ENCODE peak calls at places on chromosomes 2 and 18, in six cellular contexts. C is A549, E is GM12878, U is K562, J is SK-N-SH, F is HCT116. O is an unnamed sample. For H3K9me3, the result is how much of the 10 kb centered on the place peaks cover.

GRCh38 chr18:53796042-53796729 is 428.3 kb downstream of the MBD2 start:
- DNase-seq in U (no peak), E (no peak), C (peak), F (no peak), J (no peak), O (no peak)

GRCh38 chr2:191382801-191383200 is 137.6 kb downstream of the MYO1B start:
- DNase-seq in J (no peak), F (no peak), U (no peak), C (peak), E (no peak), O (no peak)

GRCh38 chr18:6055711-6056110 is 160.4 kb upstream of the TMEM200C start:
- DNase-seq in J (peak), U (no peak), E (no peak), F (no peak), C (no peak), O (peak)

GRCh38 chr18:58694720-58695468 is 23.6 kb downstream of the MALT1 start:
- DNase-seq in E (no peak), J (peak), C (no peak), F (no peak), U (peak), O (no peak)

GRCh38 chr2:123061534-123061933 is 963.6 kb upstream of the CNTNAP5 start:
- DNase-seq in U (no peak), F (no peak), J (no peak), C (no peak), E (no peak), O (no peak)

GRCh38 chr2:130819226-130819914 is 17.3 kb upstream of the ARHGEF4 start:
- DNase-seq in J (no peak), C (no peak), U (no peak), E (no peak), F (no peak), O (no peak)

GRCh38 chr2:72822794-72823193 is 3.0 kb downstream of the EXOC6B start:
- DNase-seq in J (no peak), E (no peak), C (no peak), F (no peak), U (no peak), O (no peak)

GRCh38 chr18:9362869-9363268 is 28.3 kb downstream of the TWSG1 start:
- DNase-seq in E (no peak), J (no peak), U (no peak), C (peak), F (no peak), O (no peak)

GRCh38 chr2:122542236-122542635 is 786.8 kb downstream of the TSN start:
- DNase-seq in C (no peak), F (no peak), J (no peak), U (no peak), E (no peak), O (no peak)

GRCh38 chr2:54956392-54956722 is 93.9 kb downstream of the RTN4 start:
- DNase-seq in F (no peak), J (no peak), U (no peak), C (no peak), E (no peak), O (no peak)

GRCh38 chr2:187438459-187438858 is 9.6 kb downstream of the CALCRL start:
- DNase-seq in J (no peak), C (no peak), U (no peak), E (no peak), F (no peak), O (no peak)

GRCh38 chr2:38636069-38636468 is 29.8 kb upstream of the GALM start:
- DNase-seq in C (no peak), E (no peak), J (no peak), U (no peak), F (no peak), O (no peak)

GRCh38 chr18:45245036-45245638 is 370.1 kb upstream of the SLC14A2 start:
- DNase-seq in C (no peak), E (no peak), U (no peak), J (peak), F (no peak), O (no peak)

GRCh38 chr2:2057125-2057721 is 273.9 kb downstream of the MYT1L start:
- DNase-seq in F (peak), E (no peak), J (no peak), U (peak), C (peak), O (no peak)

GRCh38 chr18:54787098-54787497 is 41.2 kb upstream of the RAB27B start:
- DNase-seq in J (no peak), E (no peak), C (no peak), U (no peak), F (no peak), O (no peak)

GRCh38 chr2:210421916-210422315 is 54.6 kb downstream of the LANCL1 start:
- DNase-seq in J (no peak), E (no peak), U (no peak), F (no peak), C (peak), O (no peak)

GRCh38 chr2:97669448-97669847 is at the start of gene C2orf92:
- DNase-seq in U (no peak), E (no peak), F (no peak), J (no peak), C (no peak), O (no peak)

GRCh38 chr2:223887127-223887526 is 49.7 kb upstream of the AP1S3 start:
- DNase-seq in J (no peak), F (no peak), E (no peak), C (no peak), U (no peak), O (no peak)

GRCh38 chr2:65350714-65351113 is 81.7 kb downstream of the SPRED2 start:
- DNase-seq in U (peak), E (no peak), C (peak), J (no peak), F (no peak), O (no peak)

DNA sequence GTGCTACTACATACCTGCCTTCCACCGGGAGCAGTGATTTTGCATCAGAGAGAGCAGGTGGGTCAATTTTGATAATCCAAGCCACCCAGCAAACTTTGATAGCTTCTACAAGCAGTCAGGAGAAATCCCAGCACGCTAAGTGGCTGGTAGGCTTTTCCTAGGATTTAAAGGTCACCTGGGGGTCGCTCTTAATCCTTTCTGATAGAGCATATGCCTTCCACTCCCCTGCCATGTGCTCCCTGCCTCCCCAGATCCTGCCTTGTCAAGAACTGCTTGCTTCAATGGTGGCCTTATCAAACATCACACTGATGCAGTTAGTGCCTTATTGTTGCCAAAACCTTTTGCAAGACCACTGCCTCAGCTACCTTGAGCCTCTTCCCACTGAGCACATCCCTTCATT is 462.3 kb upstream of the MEX3C start:
- DNase-seq in F (no peak), C (no peak), E (no peak), J (no peak), U (no peak), O (no peak)
- TF ChIP-seq REST in F (no peak), C (no peak), E (no peak), J (no peak), U (no peak), O (no peak)

GRCh38 chr2:52895726-52896340 is 871.8 kb upstream of the CHAC2 start:
- DNase-seq in U (no peak), C (no peak), E (no peak), J (no peak), F (no peak), O (no peak)
- H3K9me3 ChIP-seq in U (under half), C (under half), E (under half), J (under half), F (under half), O (under half)

GRCh38 chr2:207103132-207103531 is 62.6 kb downstream of the KLF7 start:
- DNase-seq in F (no peak), J (no peak), C (no peak), E (no peak), U (no peak), O (no peak)
- TF ChIP-seq REST in F (no peak), J (no peak), C (no peak), E (no peak), U (no peak), O (no peak)

DNA sequence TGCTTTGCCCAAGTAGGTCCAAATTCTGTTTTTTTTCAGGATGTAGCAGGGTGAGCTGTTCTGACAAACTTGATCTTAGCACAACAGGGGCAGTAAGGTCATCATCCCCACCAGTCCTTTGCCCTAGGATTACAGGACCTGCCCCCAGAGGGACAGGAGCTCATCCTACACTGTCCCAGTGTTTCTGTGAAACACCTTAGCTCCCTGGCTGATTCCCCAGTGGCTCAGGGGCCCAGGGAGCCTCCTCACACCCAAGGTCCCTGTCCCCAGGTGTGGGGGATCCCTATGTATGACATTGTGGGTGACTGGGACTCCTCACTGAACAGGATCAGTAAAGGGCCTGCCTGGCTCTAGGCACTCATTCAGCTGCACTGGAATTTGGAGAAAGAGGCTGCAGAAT is 191.2 kb downstream of the ANKRD30B start:
- DNase-seq in U (no peak), J (no peak), F (no peak), C (no peak), E (no peak), O (no peak)
- H3K9me3 ChIP-seq in U (under half), J (under half), F (under half), C (under half), E (under half), O (under half)